ENCODE peak calls at places on chromosomes 13 and 19, in six cellular contexts. V, H, C, D, F and R are unnamed samples.

GRCh38 chr13:94063096-94063495 is 416.4 kb downstream of the DCT start:
- DNase-seq in V (peak; percentile 27), H (no peak), C (no peak), D (no peak), F (no peak), R (no peak)

GRCh38 chr13:56932104-56932503 is 208.6 kb upstream of the PRR20A start:
- DNase-seq in V (no peak), H (no peak), C (no peak), D (no peak), F (no peak), R (no peak)

GRCh38 chr13:68056816-68057710 is 826.9 kb upstream of the PCDH9 start:
- DNase-seq in V (peak; percentile 24), H (no peak), C (no peak), D (no peak), F (no peak), R (no peak)

GRCh38 chr19:34962945-34963530 is 991 bp downstream of the ZNF792 start:
- DNase-seq in V (no peak), H (no peak), C (no peak), D (no peak), F (no peak), R (no peak)

GRCh38 chr19:32172761-32173160 is 172.6 kb upstream of the ZNF507 start:
- DNase-seq in V (no peak), H (no peak), C (no peak), D (no peak), F (no peak), R (no peak)

GRCh38 chr19:55563261-55563690 is 17.4 kb downstream of the ZNF579 start:
- DNase-seq in V (no peak), H (no peak), C (no peak), D (no peak), F (no peak), R (no peak)

GRCh38 chr19:2261438-2262172 is 5.4 kb upstream of the JSRP1 start:
- DNase-seq in V (no peak), H (no peak), C (peak; percentile 55), D (peak; percentile 68), F (no peak), R (no peak)

GRCh38 chr19:22088541-22089144 is 36.4 kb downstream of the ZNF257 start:
- DNase-seq in V (no peak), H (no peak), C (no peak), D (no peak), F (no peak), R (no peak)

GRCh38 chr13:110187501-110188161 is 119.3 kb downstream of the COL4A1 start:
- DNase-seq in V (peak; percentile 71), H (no peak), C (no peak), D (peak; percentile 17), F (no peak), R (no peak)

GRCh38 chr13:77460195-77460594 is 75.3 kb upstream of the SCEL start:
- DNase-seq in V (peak; percentile 3), H (no peak), C (no peak), D (peak; percentile 65), F (no peak), R (no peak)

GRCh38 chr19:801030-801860 is 4.0 kb downstream of the PTBP1 start:
- DNase-seq in V (peak; percentile 43), H (no peak), C (no peak), D (peak; percentile 89), F (no peak), R (no peak)

GRCh38 chr19:11563530-11563929 is 4.5 kb upstream of the ELOF1 start:
- DNase-seq in V (no peak), H (no peak), C (no peak), D (no peak), F (no peak), R (no peak)

GRCh38 chr19:11555246-11555645 is 3.8 kb downstream of the ELOF1 start:
- DNase-seq in V (no peak), H (no peak), C (no peak), D (no peak), F (no peak), R (no peak)

GRCh38 chr19:11560404-11560988 is 1.5 kb upstream of the ELOF1 start:
- DNase-seq in V (peak; percentile 77), H (peak; percentile 78), C (peak; percentile 52), D (no peak), F (peak; percentile 32), R (no peak)

GRCh38 chr19:11556634-11557420 is 2.2 kb downstream of the ELOF1 start:
- DNase-seq in V (no peak), H (no peak), C (no peak), D (no peak), F (no peak), R (no peak)

DNA sequence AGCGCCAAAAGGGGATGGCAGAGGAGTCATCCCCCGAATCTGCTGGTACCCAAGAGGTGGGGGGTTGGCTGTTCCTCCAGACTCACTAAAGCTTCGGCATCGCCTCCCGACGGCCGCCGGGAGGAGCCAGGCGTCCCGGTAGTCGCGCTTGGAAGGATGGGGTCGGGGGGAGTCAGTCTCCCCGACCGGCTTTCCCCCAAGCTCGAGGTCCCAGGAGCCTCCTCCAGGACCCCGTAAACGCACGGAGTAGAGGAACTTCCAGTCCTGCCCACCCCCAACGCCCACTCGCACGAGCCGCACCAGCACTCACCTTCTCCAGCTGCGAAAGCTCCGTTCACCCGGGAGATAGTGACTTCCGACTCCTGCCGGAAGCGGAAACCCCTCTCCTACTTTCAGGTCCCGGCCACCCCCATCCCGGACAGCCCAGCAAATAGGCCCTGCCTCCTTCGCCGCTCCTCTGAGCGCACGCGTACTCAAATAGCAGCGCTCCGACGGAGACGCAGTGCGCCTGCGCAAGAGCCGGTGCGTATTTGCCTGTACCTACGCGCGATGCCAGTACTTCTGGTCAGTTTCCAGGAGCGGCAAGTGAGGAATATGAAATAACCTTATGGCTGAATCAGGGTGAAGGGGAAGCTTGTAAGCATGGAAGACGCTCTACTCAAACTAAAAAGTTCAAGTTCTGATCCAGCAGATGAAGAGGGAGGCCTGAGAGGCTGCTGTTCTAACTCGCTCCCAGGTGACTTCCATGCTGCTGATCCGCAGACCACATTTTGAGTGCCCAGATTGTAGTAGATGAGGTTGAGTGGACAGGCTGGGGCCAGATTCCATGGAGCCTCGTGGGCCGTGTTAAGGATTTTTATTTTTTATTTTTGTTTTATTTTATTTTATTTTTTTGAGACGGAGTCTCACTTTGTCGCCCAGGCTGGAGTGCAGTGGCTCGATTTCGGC is at the start of gene ELOF1:
- DNase-seq in V (peak; percentile 98), H (peak; percentile 99), C (peak; percentile 93), D (peak; percentile 99), F (peak; percentile 93), R (peak; percentile 97)
- TF ChIP-seq CTCF in V (peak; percentile 18), H (peak; percentile 32), C (no peak), D (peak; percentile 17), F (no peak), R (peak; percentile 19)

DNA sequence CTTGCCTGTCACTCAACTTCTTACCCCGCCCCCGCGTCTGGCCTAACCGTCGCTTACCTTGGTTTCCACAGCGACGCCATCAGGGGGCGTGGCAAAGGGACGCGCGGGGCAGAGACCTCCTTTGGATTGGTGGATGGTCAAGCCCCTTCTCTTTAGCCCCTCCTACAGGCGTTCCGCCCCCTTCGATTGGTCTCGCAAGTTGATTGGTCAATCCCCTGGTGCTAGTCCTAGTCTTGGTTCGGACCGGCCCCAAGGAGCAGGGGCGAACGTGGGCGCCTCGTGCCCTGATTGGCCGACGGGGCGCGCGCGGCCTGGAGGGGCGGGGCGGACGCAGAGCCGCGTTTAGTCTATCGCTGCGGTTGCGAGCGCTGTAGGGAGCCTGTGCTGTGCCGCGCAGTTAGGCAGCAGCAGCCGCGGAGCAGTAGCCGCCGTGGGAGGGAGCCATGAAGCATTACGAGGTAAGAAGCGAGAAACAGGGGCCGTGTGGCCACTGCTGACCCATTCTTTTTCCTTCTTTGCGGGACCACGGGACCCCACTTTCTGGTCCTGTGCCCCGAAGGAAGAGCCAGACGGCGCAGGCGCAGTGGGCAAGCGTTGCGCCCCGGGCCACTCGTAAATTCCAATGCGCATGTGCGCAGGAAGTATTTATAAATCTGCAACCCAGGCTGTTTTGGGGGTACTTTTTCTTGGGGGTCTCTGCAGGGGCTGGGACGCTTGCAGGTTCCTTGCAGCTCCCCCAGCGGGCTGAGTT is at the start of gene TECR:
- DNase-seq in V (peak; percentile 100), H (peak; percentile 100), C (peak; percentile 100), D (peak; percentile 100), F (peak; percentile 100), R (peak; percentile 99)
- TF ChIP-seq CTCF in V (no peak), H (no peak), C (no peak), D (no peak), F (no peak), R (no peak)

GRCh38 chr13:40665061-40665753 is 1.2 kb downstream of the FOXO1 start:
- DNase-seq in V (no peak), H (no peak), C (peak; percentile 30), D (peak; percentile 80), F (peak; percentile 19), R (peak; percentile 66)
- TF ChIP-seq CTCF in V (no peak), H (no peak), C (no peak), D (peak; percentile 5), F (no peak), R (peak; percentile 12)

GRCh38 chr13:97849305-97849704 is 104.2 kb upstream of the IPO5 start:
- DNase-seq in V (peak; percentile 37), H (no peak), C (no peak), D (no peak), F (no peak), R (no peak)
- TF ChIP-seq CTCF in V (peak; percentile 44), H (peak; percentile 64), C (peak; percentile 55), D (no peak), F (no peak), R (peak; percentile 41)

GRCh38 chr13:80145291-80145690 is 195.6 kb downstream of the SPRY2 start:
- DNase-seq in V (no peak), H (no peak), C (no peak), D (no peak), F (no peak), R (no peak)
- TF ChIP-seq CTCF in V (no peak), H (no peak), C (no peak), D (no peak), F (no peak), R (no peak)

DNA sequence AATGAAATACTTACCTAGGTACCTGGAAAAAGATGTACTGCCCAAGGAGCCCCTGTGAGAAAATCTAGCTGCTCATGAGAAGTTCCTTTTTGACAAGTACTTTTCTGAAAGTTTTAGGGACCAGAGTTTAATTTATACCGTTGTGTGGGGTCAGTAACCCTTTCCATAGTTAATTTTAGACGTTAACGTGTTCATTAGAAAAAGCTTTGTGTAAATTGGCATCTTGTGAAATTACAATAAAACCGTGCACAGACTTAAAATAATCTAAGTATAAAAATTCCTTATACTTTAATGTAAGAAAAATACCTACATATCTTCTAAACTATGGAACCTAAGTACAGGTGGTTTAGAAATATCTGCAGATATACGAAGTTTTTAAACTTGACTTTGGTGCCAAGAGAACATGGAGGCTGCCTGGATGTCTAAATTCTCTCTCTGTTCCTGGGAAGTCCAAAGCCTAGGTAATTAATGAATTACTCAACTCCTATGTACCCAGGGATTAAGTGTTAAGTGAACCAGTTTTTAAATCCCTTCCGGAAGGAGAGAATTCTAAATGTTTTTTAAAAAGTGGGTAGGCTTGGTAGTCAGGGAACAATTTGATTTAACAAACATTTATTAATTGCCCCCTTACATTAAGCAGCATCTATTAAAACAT is 50.2 kb upstream of the PDX1 start:
- DNase-seq in V (no peak), H (no peak), C (no peak), D (no peak), F (no peak), R (no peak)
- TF ChIP-seq CTCF in V (no peak), H (peak; percentile 7), C (peak; percentile 37), D (no peak), F (peak; percentile 22), R (no peak)